ENCODE peak calls at places on chromosomes 11 and 22, in five cellular contexts. H, C, U, A and R are unnamed samples. For H3K4me1, the result is how much of the 10 kb centered on the place peaks cover.

GRCh38 chr11:113603277-113604059 is 102.6 kb downstream of the TMPRSS5 start:
- DNase-seq in H (no peak), C (no peak), U (no peak), A (peak), R (no peak)

GRCh38 chr11:112963368-112963955 is 2.2 kb downstream of the NCAM1 start:
- DNase-seq in H (no peak), C (no peak), U (no peak), A (no peak), R (no peak)

GRCh38 chr22:28129319-28129962 is 210.4 kb upstream of the PITPNB start:
- DNase-seq in H (no peak), C (peak), U (no peak), A (no peak), R (no peak)

GRCh38 chr11:118883368-118884071 is at the start of gene CXCR5:
- DNase-seq in H (no peak), C (no peak), U (no peak), A (no peak), R (no peak)

GRCh38 chr11:64757549-64758329 is 2.0 kb downstream of the PYGM start:
- DNase-seq in H (no peak), C (no peak), U (no peak), A (no peak), R (no peak)

GRCh38 chr22:43473031-43473430 is 61.2 kb downstream of the MPPED1 start:
- DNase-seq in H (no peak), C (no peak), U (no peak), A (no peak), R (no peak)

GRCh38 chr22:36238348-36239149 is 778 bp downstream of the APOL2 start:
- DNase-seq in H (no peak), C (no peak), U (no peak), A (no peak), R (peak)

GRCh38 chr22:17575681-17576080 is 12.4 kb downstream of the SLC25A18 start:
- DNase-seq in H (no peak), C (no peak), U (no peak), A (no peak), R (no peak)

GRCh38 chr11:119788911-119789560 is 60.0 kb upstream of the NECTIN1 start:
- DNase-seq in H (no peak), C (no peak), U (no peak), A (no peak), R (no peak)

GRCh38 chr11:110085255-110085838 is 7.8 kb upstream of the ZC3H12C start:
- DNase-seq in H (no peak), C (no peak), U (no peak), A (no peak), R (no peak)

GRCh38 chr11:46380340-46381045 is 976 bp upstream of the MDK start:
- DNase-seq in H (no peak), C (no peak), U (peak), A (peak), R (peak)

GRCh38 chr11:114340311-114341131 is 44.3 kb downstream of the NNMT start:
- DNase-seq in H (peak), C (peak), U (peak), A (peak), R (peak)

GRCh38 chr11:75582935-75583709 is 21.1 kb downstream of the SERPINH1 start:
- DNase-seq in H (peak), C (no peak), U (peak), A (peak), R (peak)

GRCh38 chr11:17921620-17922473 is 91.0 kb downstream of the SERGEF start:
- DNase-seq in H (no peak), C (no peak), U (no peak), A (no peak), R (no peak)

GRCh38 chr22:41501209-41501608 is 32.3 kb downstream of the ACO2 start:
- DNase-seq in H (peak), C (no peak), U (no peak), A (no peak), R (no peak)

GRCh38 chr22:21449531-21450319 is 17.5 kb upstream of the TMEM191C start:
- DNase-seq in H (no peak), C (no peak), U (no peak), A (no peak), R (no peak)

GRCh38 chr11:6576471-6577373 is 26.7 kb downstream of the RRP8 start:
- DNase-seq in H (no peak), C (no peak), U (no peak), A (no peak), R (no peak)

GRCh38 chr11:117420598-117420997 is 92.9 kb downstream of the CEP164 start:
- DNase-seq in H (no peak), C (no peak), U (no peak), A (no peak), R (no peak)

GRCh38 chr11:86955674-86956522 is 703 bp upstream of the FZD4 start:
- DNase-seq in H (peak), C (peak), U (peak), A (peak), R (peak)

GRCh38 chr22:44293034-44293433 is 19.7 kb downstream of the SHISAL1 start:
- DNase-seq in H (no peak), C (no peak), U (no peak), A (no peak), R (no peak)

DNA sequence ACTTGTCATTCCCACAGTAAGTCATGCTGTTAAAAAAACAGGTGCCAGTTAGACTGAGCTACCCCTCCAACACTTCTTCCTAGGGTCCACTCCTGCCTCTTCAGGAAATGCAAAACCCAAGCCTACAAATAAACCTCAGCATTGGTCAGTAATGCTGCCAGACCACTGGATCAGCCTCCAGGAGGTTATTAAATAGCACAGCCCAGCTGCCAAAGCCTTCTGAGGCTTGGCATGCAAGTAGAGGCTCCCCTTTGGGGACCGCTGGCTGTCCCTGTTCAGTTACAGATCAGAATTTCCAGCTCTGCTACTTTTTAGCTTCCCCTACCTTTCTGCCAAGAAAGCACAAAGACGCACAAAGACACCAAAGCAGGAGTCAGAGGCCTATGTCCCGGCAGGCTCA is 33.3 kb downstream of the ABTB2 start:
- DNase-seq in H (no peak), C (no peak), U (no peak), A (no peak), R (no peak)
- H3K4me1 ChIP-seq in H (under half), C (under half), U (under half), A (half or more), R (under half)

GRCh38 chr11:128516467-128516778 is 70.9 kb downstream of the ETS1 start:
- DNase-seq in H (no peak), C (no peak), U (no peak), A (no peak), R (no peak)

GRCh38 chr11:128512478-128513127 is 74.8 kb downstream of the ETS1 start:
- DNase-seq in H (no peak), C (no peak), U (no peak), A (no peak), R (no peak)

GRCh38 chr11:128515086-128515485 is 72.3 kb downstream of the ETS1 start:
- DNase-seq in H (no peak), C (no peak), U (no peak), A (no peak), R (no peak)

GRCh38 chr11:128515766-128516466 is 71.4 kb downstream of the ETS1 start:
- DNase-seq in H (no peak), C (no peak), U (no peak), A (no peak), R (no peak)

GRCh38 chr11:128513915-128514681 is 73.3 kb downstream of the ETS1 start:
- DNase-seq in H (no peak), C (no peak), U (no peak), A (no peak), R (no peak)
- H3K4me1 ChIP-seq in H (half or more), C (under half), U (under half), A (half or more), R (under half)

DNA sequence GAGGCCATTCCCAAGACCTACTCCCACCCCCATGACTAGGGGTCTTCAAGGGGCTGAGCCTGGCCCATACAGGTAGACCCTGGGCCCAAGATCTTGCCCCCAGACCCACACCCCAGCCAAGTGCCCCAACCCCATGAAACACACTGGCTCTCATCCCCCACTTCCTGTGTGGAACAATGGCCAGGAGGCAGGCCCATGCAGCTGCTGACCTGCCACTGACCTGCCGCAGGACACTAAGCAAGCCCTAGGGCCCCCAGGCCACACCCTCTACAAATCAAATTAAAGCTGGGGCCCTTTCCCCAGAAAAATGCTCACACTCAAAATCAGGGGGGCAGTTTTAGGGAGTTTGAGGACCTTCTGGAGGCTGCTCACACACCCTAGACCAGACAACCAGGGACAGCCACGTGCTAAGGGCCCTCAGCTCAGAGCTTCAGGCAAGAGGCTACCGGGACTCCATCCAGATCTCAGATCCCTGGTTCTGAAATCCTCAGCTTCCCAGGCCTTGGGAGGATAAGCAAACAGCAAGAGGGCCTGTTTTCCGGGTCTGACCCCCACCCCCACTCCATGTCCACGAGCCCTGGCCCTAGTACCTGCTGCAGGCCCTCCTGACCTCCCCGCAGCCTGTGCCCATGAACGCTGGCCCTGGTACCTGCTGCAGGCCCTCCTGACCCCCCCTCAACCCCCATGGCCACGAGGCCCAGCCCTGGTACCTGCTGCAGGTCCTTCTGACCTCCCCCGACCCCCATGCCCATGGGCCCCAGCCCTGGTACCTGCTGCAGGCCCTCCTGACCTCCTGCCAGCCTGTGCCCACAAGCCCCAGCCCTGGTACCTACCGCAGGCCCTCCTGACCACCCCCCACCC is 10.0 kb downstream of the CARD10 start:
- DNase-seq in H (no peak), C (no peak), U (peak), A (no peak), R (no peak)
- H3K4me1 ChIP-seq in H (half or more), C (under half), U (under half), A (half or more), R (under half)

GRCh38 chr22:37565830-37566229 is 5.5 kb downstream of the CDC42EP1 start:
- DNase-seq in H (no peak), C (no peak), U (no peak), A (no peak), R (no peak)
- H3K4me1 ChIP-seq in H (half or more), C (under half), U (under half), A (half or more), R (under half)

GRCh38 chr22:37304595-37305343 is 22.5 kb downstream of the CYTH4 start:
- DNase-seq in H (no peak), C (peak), U (no peak), A (no peak), R (no peak)
- H3K4me1 ChIP-seq in H (half or more), C (under half), U (under half), A (under half), R (under half)